ENCODE peak calls at places on chromosome 22, in six cellular contexts. Z is naive thymus-derived CD4-positive, alpha-beta T cell; D is amniotic stem cell; M is mesendoderm; F is astrocyte of the hippocampus; W is activated CD4-positive, alpha-beta T cell treated with anti-CD3 and anti-CD28 coated beads for 48 hours. R is an unnamed sample.

GRCh38 chr22:32904044-32904443 is 102.5 kb downstream of the TIMP3 start:
- DNase-seq in Z (peak), D (no peak), M (peak), F (peak), W (peak), R (no peak)

GRCh38 chr22:49553518-49554295 is 274.0 kb downstream of the BRD1 start:
- DNase-seq in Z (no peak), D (no peak), M (peak), F (no peak), W (no peak), R (no peak)

GRCh38 chr22:43228863-43229262 is 41.9 kb upstream of the TTLL12 start:
- DNase-seq in Z (no peak), D (no peak), M (no peak), F (no peak), W (no peak), R (no peak)

GRCh38 chr22:46381731-46382130 is 46.2 kb downstream of the TRMU start:
- DNase-seq in Z (no peak), D (no peak), M (no peak), F (no peak), W (no peak), R (no peak)

GRCh38 chr22:31160328-31160978 is 471 bp downstream of the RNF185 start:
- DNase-seq in Z (no peak), D (no peak), M (peak), F (peak), W (peak), R (no peak)

GRCh38 chr22:40666151-40666848 is 13.0 kb upstream of the MCHR1 start:
- DNase-seq in Z (no peak), D (no peak), M (no peak), F (peak), W (no peak), R (no peak)

GRCh38 chr22:37309221-37310074 is 27.1 kb downstream of the CYTH4 start:
- DNase-seq in Z (peak), D (no peak), M (no peak), F (no peak), W (peak), R (no peak)

GRCh38 chr22:21926728-21927127 is 25.9 kb downstream of the PPM1F start:
- DNase-seq in Z (no peak), D (no peak), M (no peak), F (no peak), W (no peak), R (no peak)

GRCh38 chr22:20976291-20976877 is 5.7 kb upstream of the LZTR1 start:
- DNase-seq in Z (no peak), D (no peak), M (no peak), F (no peak), W (no peak), R (no peak)

GRCh38 chr22:22941831-22942510 is 54.4 kb downstream of the IGLL5 start:
- DNase-seq in Z (no peak), D (no peak), M (no peak), F (no peak), W (no peak), R (no peak)

GRCh38 chr22:36644333-36644757 is 59.2 kb downstream of the CACNG2 start:
- DNase-seq in Z (peak), D (peak), M (peak), F (peak), W (peak), R (peak)

GRCh38 chr22:45526768-45527360 is 24.2 kb downstream of the FBLN1 start:
- DNase-seq in Z (no peak), D (no peak), M (no peak), F (no peak), W (no peak), R (no peak)

GRCh38 chr22:29202231-29203192 is 3.2 kb upstream of the EMID1 start:
- DNase-seq in Z (no peak), D (no peak), M (peak), F (peak), W (peak), R (no peak)

GRCh38 chr22:25536578-25536977 is 27.9 kb upstream of the GRK3 start:
- DNase-seq in Z (no peak), D (no peak), M (no peak), F (no peak), W (no peak), R (no peak)

GRCh38 chr22:41915035-41915782 is at the start of gene SHISA8:
- DNase-seq in Z (peak), D (peak), M (peak), F (peak), W (peak), R (no peak)

GRCh38 chr22:46754110-46754799 is 8.2 kb upstream of the TBC1D22A start:
- DNase-seq in Z (no peak), D (peak), M (no peak), F (peak), W (peak), R (peak)

GRCh38 chr22:19523240-19524169 is 705 bp downstream of the CLDN5 start:
- DNase-seq in Z (peak), D (no peak), M (peak), F (peak), W (peak), R (no peak)

GRCh38 chr22:44172370-44173108 is 8.2 kb upstream of the PARVG start:
- DNase-seq in Z (no peak), D (no peak), M (no peak), F (no peak), W (no peak), R (no peak)

GRCh38 chr22:31083923-31084810 is 3.0 kb downstream of the SMTN start:
- DNase-seq in Z (no peak), D (no peak), M (no peak), F (peak), W (peak), R (no peak)

GRCh38 chr22:46331496-46331895 is 4.0 kb upstream of the TRMU start:
- DNase-seq in Z (no peak), D (no peak), M (no peak), F (no peak), W (no peak), R (no peak)

GRCh38 chr22:44304354-44304753 is 8.4 kb downstream of the SHISAL1 start:
- DNase-seq in Z (no peak), D (no peak), M (no peak), F (peak), W (no peak), R (no peak)

GRCh38 chr22:22508274-22509176 is at the start of gene ZNF280B:
- DNase-seq in Z (peak), D (no peak), M (peak), F (peak), W (peak), R (peak)

GRCh38 chr22:49925525-49926128 is 7.2 kb downstream of the CRELD2 start:
- DNase-seq in Z (peak), D (no peak), M (no peak), F (no peak), W (peak), R (no peak)

R was measured in epithelial cell of prostate.